ENCODE peak calls at places on chromosomes 2 and 18, in eight cellular contexts. W is fibroblast of lung; P is stomach; H is small intestine; R is kidney; Y is trophoblast cell; G is Caco-2; D is naive thymus-derived CD4-positive, alpha-beta T cell. I is an unnamed sample.

GRCh38 chr18:34086370-34086769 is 138.3 kb downstream of the NOL4 start:
- DNase-seq in W (no peak), P (no peak), H (no peak), R (no peak), Y (no peak), G (no peak), D (no peak), I (no peak)

GRCh38 chr2:239714116-239714515 is 311.0 kb downstream of the NDUFA10 start:
- DNase-seq in W (no peak), P (peak; percentile 17), H (no peak), R (no peak), Y (no peak), G (no peak), D (no peak), I (no peak)

GRCh38 chr2:196249860-196250259 is 78.5 kb upstream of the STK17B start:
- DNase-seq in W (peak; percentile 82), P (no peak), H (peak; percentile 43), R (no peak), Y (peak; percentile 38), G (no peak), D (no peak), I (no peak)

GRCh38 chr2:74191596-74192380 is 6.6 kb upstream of the MTHFD2 start:
- DNase-seq in W (no peak), P (no peak), H (no peak), R (no peak), Y (no peak), G (no peak), D (no peak), I (no peak)

GRCh38 chr2:74876081-74876886 is 42.4 kb downstream of the HK2 start:
- DNase-seq in W (peak; percentile 26), P (no peak), H (peak; percentile 63), R (no peak), Y (peak; percentile 92), G (peak; percentile 74), D (peak; percentile 76), I (peak; percentile 60)

GRCh38 chr2:75558132-75558530 is 2.6 kb downstream of the EVA1A start:
- DNase-seq in W (no peak), P (no peak), H (no peak), R (no peak), Y (no peak), G (no peak), D (no peak), I (no peak)

GRCh38 chr2:188042412-188042811 is 249.3 kb upstream of the GULP1 start:
- DNase-seq in W (peak; percentile 87), P (no peak), H (no peak), R (no peak), Y (no peak), G (no peak), D (no peak), I (no peak)

GRCh38 chr18:45415614-45416013 is 199.7 kb upstream of the SLC14A2 start:
- DNase-seq in W (no peak), P (no peak), H (no peak), R (no peak), Y (no peak), G (no peak), D (no peak), I (no peak)

GRCh38 chr2:187553908-187554703 is at the start of gene TFPI:
- DNase-seq in W (peak; percentile 72), P (no peak), H (peak; percentile 56), R (no peak), Y (peak; percentile 43), G (no peak), D (no peak), I (no peak)

GRCh38 chr2:94994063-94994913 is 31.2 kb upstream of the MAL start:
- DNase-seq in W (no peak), P (peak; percentile 4), H (no peak), R (no peak), Y (no peak), G (no peak), D (no peak), I (no peak)

GRCh38 chr18:3054785-3055184 is 41.8 kb upstream of the LPIN2 start:
- DNase-seq in W (no peak), P (no peak), H (no peak), R (no peak), Y (peak; percentile 66), G (no peak), D (no peak), I (no peak)

GRCh38 chr2:16021611-16022363 is 81.4 kb downstream of the MYCN start:
- DNase-seq in W (no peak), P (no peak), H (no peak), R (no peak), Y (no peak), G (no peak), D (no peak), I (no peak)

GRCh38 chr2:197322729-197323720 is 12.4 kb upstream of the ANKRD44 start:
- DNase-seq in W (no peak), P (no peak), H (no peak), R (no peak), Y (peak; percentile 64), G (peak; percentile 46), D (peak; percentile 56), I (peak; percentile 42)

GRCh38 chr2:227504700-227505099 is 32.7 kb downstream of the AGFG1 start:
- DNase-seq in W (no peak), P (no peak), H (no peak), R (no peak), Y (no peak), G (no peak), D (no peak), I (no peak)
- H3K4me1 ChIP-seq in W (peaks cover 10% of the 10 kb centered on the region), P (peaks cover 38% of the 10 kb centered on the region), H (peaks cover 12% of the 10 kb centered on the region), R (peaks cover 21% of the 10 kb centered on the region), Y (peaks cover 8% of the 10 kb centered on the region), G (peaks cover 25% of the 10 kb centered on the region), D (peaks cover 8% of the 10 kb centered on the region), I (peaks cover 52% of the 10 kb centered on the region)

GRCh38 chr2:6876299-6876698 is 1.3 kb upstream of the RSAD2 start:
- DNase-seq in W (no peak), P (no peak), H (no peak), R (no peak), Y (no peak), G (no peak), D (no peak), I (no peak)

GRCh38 chr2:6881036-6881435 is 3.5 kb downstream of the RSAD2 start:
- DNase-seq in W (no peak), P (no peak), H (no peak), R (no peak), Y (no peak), G (no peak), D (no peak), I (no peak)

GRCh38 chr2:6879011-6879410 is 1.4 kb downstream of the RSAD2 start:
- DNase-seq in W (peak; percentile 8), P (no peak), H (no peak), R (no peak), Y (peak; percentile 45), G (no peak), D (no peak), I (no peak)

GRCh38 chr2:6880200-6880733 is 2.7 kb downstream of the RSAD2 start:
- DNase-seq in W (peak; percentile 6), P (no peak), H (peak; percentile 57), R (no peak), Y (no peak), G (no peak), D (peak; percentile 60), I (no peak)

GRCh38 chr2:6877402-6878305 is at the start of gene RSAD2:
- DNase-seq in W (peak; percentile 42), P (peak; percentile 40), H (peak; percentile 94), R (peak; percentile 62), Y (peak; percentile 19), G (no peak), D (peak; percentile 66), I (peak; percentile 54)
- H3K4me3 ChIP-seq in W (peak within 1 kb of the TSS; percentile 35), P (peak within 1 kb of the TSS; percentile 54), H (peak within 1 kb of the TSS; percentile 24), R (peak within 1 kb of the TSS; percentile 82), Y (no peak within 1 kb of the TSS), G (no peak within 1 kb of the TSS), D (peak within 1 kb of the TSS; percentile 58), I (peak within 1 kb of the TSS; percentile 70)

GRCh38 chr2:96523659-96524481 is 12.7 kb upstream of the ARID5A start:
- DNase-seq in W (no peak), P (no peak), H (no peak), R (no peak), Y (peak; percentile 41), G (no peak), D (no peak), I (no peak)

GRCh38 chr2:96526101-96526591 is 10.4 kb upstream of the ARID5A start:
- DNase-seq in W (no peak), P (no peak), H (no peak), R (no peak), Y (no peak), G (no peak), D (no peak), I (no peak)

GRCh38 chr2:96524482-96525210 is 11.9 kb upstream of the ARID5A start:
- DNase-seq in W (no peak), P (no peak), H (no peak), R (no peak), Y (peak; percentile 87), G (no peak), D (no peak), I (no peak)

GRCh38 chr2:96526615-96527014 is 9.9 kb upstream of the ARID5A start:
- DNase-seq in W (no peak), P (no peak), H (no peak), R (no peak), Y (no peak), G (no peak), D (no peak), I (no peak)

GRCh38 chr2:96525211-96525507 is 11.4 kb upstream of the ARID5A start:
- DNase-seq in W (no peak), P (no peak), H (no peak), R (no peak), Y (no peak), G (no peak), D (no peak), I (no peak)
- H3K4me1 ChIP-seq in W (peaks cover 10% of the 10 kb centered on the region), P (peaks cover 12% of the 10 kb centered on the region), H (no peaks in the 10 kb centered on the region), R (no peaks in the 10 kb centered on the region), Y (no peaks in the 10 kb centered on the region), G (no peaks in the 10 kb centered on the region), D (peaks cover 29% of the 10 kb centered on the region), I (peaks cover 39% of the 10 kb centered on the region)

DNA sequence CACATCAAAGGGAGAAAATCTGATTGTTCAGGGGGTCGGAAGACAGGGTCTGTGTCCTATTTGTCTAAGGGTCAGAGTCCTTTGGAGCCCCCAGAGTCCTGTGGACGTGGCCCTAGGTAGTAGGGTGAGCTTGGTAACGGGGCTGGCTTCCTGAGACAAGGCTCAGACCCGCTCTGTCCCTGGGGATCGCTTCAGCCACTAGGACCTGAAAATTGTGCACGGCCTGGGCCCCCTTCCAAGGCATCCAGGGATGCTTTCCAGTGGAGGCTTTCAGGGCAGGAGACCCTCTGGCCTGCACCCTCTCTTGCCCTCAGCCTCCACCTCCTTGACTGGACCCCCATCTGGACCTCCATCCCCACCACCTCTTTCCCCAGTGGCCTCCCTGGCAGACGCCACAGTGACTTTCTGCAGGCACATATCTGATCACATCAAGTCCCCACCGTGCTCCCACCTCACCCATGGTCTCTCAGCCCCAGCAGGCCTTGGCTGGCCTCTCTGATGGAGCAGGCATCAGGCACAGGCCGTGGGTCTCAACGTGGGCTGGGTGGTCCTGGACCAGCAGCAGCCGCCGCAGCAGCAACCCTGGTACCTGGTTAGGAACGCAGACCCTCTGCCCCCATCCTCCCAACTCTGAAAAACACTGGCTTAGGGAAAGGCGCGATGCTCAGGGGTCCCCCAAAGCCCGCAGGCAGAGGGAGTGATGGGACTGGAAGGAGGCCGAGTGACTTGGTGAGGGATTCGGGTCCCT is 3.8 kb downstream of the PROC start:
- DNase-seq in W (no peak), P (peak; percentile 22), H (no peak), R (no peak), Y (no peak), G (no peak), D (no peak), I (no peak)
- H3K4me3 ChIP-seq in W (no peak overlapping the region), P (no peak overlapping the region), H (no peak overlapping the region), R (no peak overlapping the region), Y (no peak overlapping the region), G (no peak overlapping the region), D (no peak overlapping the region), I (no peak overlapping the region)

GRCh38 chr18:9124824-9125223 is 11.8 kb upstream of the ANKRD12 start:
- DNase-seq in W (no peak), P (no peak), H (no peak), R (no peak), Y (peak; percentile 57), G (no peak), D (no peak), I (no peak)
- H3K4me1 ChIP-seq in W (no peaks in the 10 kb centered on the region), P (no peaks in the 10 kb centered on the region), H (no peaks in the 10 kb centered on the region), R (no peaks in the 10 kb centered on the region), Y (no peaks in the 10 kb centered on the region), G (no peaks in the 10 kb centered on the region), D (peaks cover 16% of the 10 kb centered on the region), I (peaks cover 41% of the 10 kb centered on the region)

I was measured in CD8-positive, alpha-beta memory T cell.